ENCODE peak calls at places on chromosome 16, in six cellular contexts. M, E, G, X, A and H are unnamed samples.

GRCh38 chr16:3295209-3295608 is 10.0 kb downstream of the TIGD7 start:
- ATAC-seq in E (no peak), M (no peak), G (no peak), A (no peak), X (no peak), H (no peak)

GRCh38 chr16:19269098-19269497 is 16.4 kb upstream of the CLEC19A start:
- ATAC-seq in M (no peak), X (no peak), G (no peak), E (no peak), A (no peak), H (no peak)

GRCh38 chr16:80518436-80518835 is 22.4 kb upstream of the DYNLRB2 start:
- ATAC-seq in G (no peak), M (no peak), A (no peak), X (peak), E (no peak), H (no peak)

GRCh38 chr16:11783319-11784047 is 13.6 kb downstream of the ZC3H7A start:
- ATAC-seq in G (peak), M (peak), X (peak), E (peak), A (peak), H (peak)

GRCh38 chr16:77863250-77863649 is 74.9 kb downstream of the VAT1L start:
- ATAC-seq in E (no peak), M (peak), A (peak), G (no peak), X (peak), H (no peak)

GRCh38 chr16:4840984-4841383 is 6.1 kb downstream of the GLYR1 start:
- ATAC-seq in G (no peak), E (no peak), X (no peak), A (no peak), M (no peak), H (no peak)

GRCh38 chr16:88844412-88845118 is 12.2 kb downstream of the GALNS start:
- ATAC-seq in A (no peak), G (peak), M (no peak), X (no peak), E (no peak), H (no peak)

GRCh38 chr16:59690216-59690615 is 956.1 kb upstream of the GOT2 start:
- ATAC-seq in E (no peak), M (no peak), X (no peak), A (no peak), G (no peak), H (no peak)

GRCh38 chr16:16037521-16037920 is 88.1 kb downstream of the ABCC1 start:
- ATAC-seq in A (no peak), G (no peak), M (no peak), E (no peak), X (no peak), H (no peak)

GRCh38 chr16:88588754-88589153 is 18.6 kb downstream of the ZC3H18 start:
- ATAC-seq in X (no peak), G (no peak), A (no peak), E (no peak), M (no peak), H (no peak)

GRCh38 chr16:87471278-87472141 is 21.3 kb downstream of the ZCCHC14 start:
- ATAC-seq in X (peak), E (peak), G (peak), A (no peak), M (peak), H (no peak)

GRCh38 chr16:21175397-21175796 is 16.9 kb downstream of the LDAF1 start:
- ATAC-seq in M (no peak), G (no peak), X (no peak), E (no peak), A (no peak), H (no peak)

GRCh38 chr16:47861999-47862398 is 293.8 kb downstream of the ABCC12 start:
- ATAC-seq in A (no peak), G (no peak), X (no peak), M (no peak), E (no peak), H (no peak)

GRCh38 chr16:2897110-2897509 is 14.1 kb downstream of the FLYWCH2 start:
- ATAC-seq in A (no peak), M (no peak), G (no peak), E (no peak), X (no peak), H (no peak)

GRCh38 chr16:66523861-66524354 is 26.0 kb downstream of the TK2 start:
- ATAC-seq in M (no peak), A (no peak), G (no peak), X (no peak), E (no peak), H (no peak)

GRCh38 chr16:31528726-31529397 is 1.2 kb downstream of the AHSP start:
- ATAC-seq in M (peak), E (no peak), A (no peak), X (peak), G (peak), H (peak)

GRCh38 chr16:17204248-17205043 is 266.3 kb downstream of the XYLT1 start:
- ATAC-seq in X (peak), G (no peak), A (no peak), M (peak), E (no peak), H (no peak)

DNA sequence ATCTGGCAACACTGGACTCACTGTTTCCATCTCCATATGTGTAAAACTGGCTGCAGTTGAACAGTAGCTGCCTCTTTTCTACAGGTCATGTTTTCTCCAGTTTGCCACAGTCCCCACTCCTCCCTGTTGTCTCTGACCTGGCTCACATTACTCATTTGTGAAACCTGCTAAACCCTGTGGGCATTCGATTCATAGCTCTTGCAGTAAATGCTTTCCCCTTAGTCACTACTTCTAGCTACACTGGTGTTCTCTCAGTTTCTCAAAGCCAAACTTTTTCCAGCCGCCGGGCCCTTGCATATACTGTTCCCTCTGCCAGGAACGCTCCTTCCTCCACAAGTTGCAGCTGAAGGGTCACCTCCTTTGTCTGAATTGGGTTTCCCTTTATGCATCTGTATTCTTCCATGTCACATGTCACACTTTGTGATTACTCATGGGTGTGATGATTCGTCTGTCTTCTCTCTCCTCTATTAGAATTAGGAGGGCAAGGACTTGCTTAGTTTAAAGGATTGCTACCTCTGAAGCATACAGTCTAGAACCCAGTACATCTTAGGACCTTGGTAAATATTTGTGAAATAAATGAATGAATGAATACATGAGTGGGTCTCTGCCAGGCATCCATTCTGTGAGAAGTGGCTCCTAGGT is 15.0 kb upstream of the MT4 start:
- ATAC-seq in E (no peak), M (no peak), X (no peak), A (no peak), G (no peak), H (no peak)
- H3K4me3 ChIP-seq in E (no peak), M (no peak), X (no peak), A (no peak), G (no peak), H (no peak)

GRCh38 chr16:67714522-67714921 is 4.6 kb downstream of the GFOD2 start:
- ATAC-seq in G (no peak), A (no peak), E (no peak), X (no peak), M (no peak), H (no peak)

GRCh38 chr16:67713647-67714273 is 5.4 kb downstream of the GFOD2 start:
- ATAC-seq in G (no peak), M (no peak), A (no peak), E (no peak), X (no peak), H (no peak)

GRCh38 chr16:67718668-67719047 is 458 bp downstream of the GFOD2 start:
- ATAC-seq in M (no peak), A (no peak), G (peak), X (peak), E (peak), H (no peak)

GRCh38 chr16:67719048-67719777 is at the start of gene GFOD2:
- ATAC-seq in G (peak), E (peak), M (peak), A (peak), X (peak), H (peak)

GRCh38 chr16:67716097-67716496 is 3.0 kb downstream of the GFOD2 start:
- ATAC-seq in A (no peak), M (no peak), X (no peak), G (no peak), E (no peak), H (no peak)
- H3K4me3 ChIP-seq in A (no peak), M (no peak), X (no peak), G (no peak), E (no peak), H (no peak)

DNA sequence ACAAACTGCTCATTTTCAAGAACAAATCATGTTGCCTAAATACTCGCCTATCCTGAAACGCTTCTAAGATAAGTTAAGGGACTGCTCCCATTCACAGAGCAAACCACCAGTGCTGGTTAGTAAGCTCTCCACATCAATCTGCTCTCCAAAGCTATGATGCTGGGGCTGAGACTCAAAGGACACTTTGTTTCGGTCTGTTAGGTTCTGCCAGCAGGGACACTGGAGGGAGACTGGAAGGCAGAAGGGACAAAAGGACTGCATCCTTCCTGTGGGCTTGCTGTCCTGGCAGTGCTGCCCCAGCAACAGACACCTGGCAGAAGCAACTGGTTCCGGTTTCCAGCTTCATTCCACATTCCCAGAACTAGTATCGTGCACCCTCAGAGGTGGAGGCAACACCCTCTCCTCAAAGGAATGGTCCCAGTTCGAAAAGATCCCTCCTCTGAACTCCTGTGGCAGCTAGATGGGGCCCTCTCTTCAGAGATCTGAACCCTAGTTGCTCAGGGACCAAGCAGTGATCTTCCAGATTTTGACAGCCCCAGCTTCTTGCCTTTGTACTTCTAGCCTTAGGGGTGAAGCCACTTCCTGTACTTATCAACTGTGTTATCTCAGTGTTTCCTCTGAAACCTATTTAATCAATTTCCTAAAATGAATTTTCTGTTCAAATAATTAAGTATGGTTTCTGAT is 73.4 kb upstream of the GSG1L start:
- ATAC-seq in X (no peak), E (no peak), A (no peak), G (no peak), M (no peak), H (no peak)
- H3K4me3 ChIP-seq in X (no peak), E (no peak), A (no peak), G (no peak), M (no peak), H (no peak)

DNA sequence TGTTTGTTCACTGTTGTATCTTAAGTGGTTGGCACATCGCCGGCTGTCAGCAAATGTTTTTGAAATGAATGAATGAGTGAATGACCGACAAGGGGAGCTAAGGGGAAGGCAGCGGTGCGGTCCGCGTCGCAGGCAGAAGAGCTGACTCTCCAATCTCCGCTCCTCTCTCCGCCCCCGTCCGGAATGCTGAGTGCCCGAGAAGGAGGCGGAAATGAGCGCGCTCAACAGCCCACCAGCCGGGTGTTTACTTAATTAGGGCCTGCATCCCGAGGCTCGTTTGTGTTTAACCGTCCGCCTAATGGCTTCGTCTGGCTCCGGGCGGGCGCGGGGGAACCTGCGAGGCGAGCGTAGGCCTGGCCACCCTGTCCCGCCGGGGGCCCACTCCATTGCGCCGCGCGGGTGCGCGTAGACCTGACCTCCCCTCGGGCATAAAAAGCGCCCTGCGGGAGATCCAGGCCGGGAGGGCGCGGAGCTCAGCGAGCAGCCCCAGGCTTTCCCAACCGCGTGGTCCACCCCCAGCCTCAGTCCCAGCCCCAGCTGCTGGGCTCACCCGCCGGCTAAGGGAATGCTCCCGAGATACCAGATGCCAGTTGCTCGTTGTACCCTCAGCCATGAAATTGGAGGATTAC is 2.6 kb upstream of the CDH3 start:
- ATAC-seq in G (no peak), A (no peak), E (no peak), M (peak), X (no peak), H (no peak)
- H3K4me3 ChIP-seq in G (no peak), A (no peak), E (no peak), M (peak), X (peak), H (no peak)

GRCh38 chr16:81813648-81814047 is 34.6 kb downstream of the PLCG2 start:
- ATAC-seq in M (no peak), G (no peak), A (no peak), E (no peak), X (no peak), H (no peak)

GRCh38 chr16:81809567-81809966 is 30.5 kb downstream of the PLCG2 start:
- ATAC-seq in E (no peak), G (no peak), X (no peak), A (no peak), M (no peak), H (no peak)

GRCh38 chr16:81808933-81809480 is 29.9 kb downstream of the PLCG2 start:
- ATAC-seq in A (no peak), G (peak), E (no peak), M (peak), X (no peak), H (no peak)

GRCh38 chr16:81810361-81810760 is 31.3 kb downstream of the PLCG2 start:
- ATAC-seq in A (no peak), M (no peak), X (no peak), E (no peak), G (no peak), H (no peak)

GRCh38 chr16:81810894-81811538 is 31.9 kb downstream of the PLCG2 start:
- ATAC-seq in A (no peak), G (no peak), E (peak), M (peak), X (no peak), H (no peak)
- H3K4me3 ChIP-seq in A (no peak), G (no peak), E (no peak), M (no peak), X (no peak), H (no peak)

GRCh38 chr16:84726670-84727467 is 27.1 kb downstream of the USP10 start:
- ATAC-seq in E (peak), A (peak), G (no peak), X (no peak), M (peak), H (peak)

GRCh38 chr16:84728853-84729424 is 29.1 kb downstream of the USP10 start:
- ATAC-seq in G (no peak), A (no peak), E (no peak), X (no peak), M (no peak), H (no peak)

GRCh38 chr16:84725481-84726078 is 25.8 kb downstream of the USP10 start:
- ATAC-seq in G (peak), M (no peak), X (peak), E (peak), A (no peak), H (peak)

GRCh38 chr16:84724619-84725307 is 25.0 kb downstream of the USP10 start:
- ATAC-seq in X (no peak), A (no peak), G (peak), E (no peak), M (no peak), H (no peak)

GRCh38 chr16:84726079-84726669 is 26.4 kb downstream of the USP10 start:
- ATAC-seq in A (peak), X (peak), G (peak), E (peak), M (peak), H (peak)
- H3K4me3 ChIP-seq in A (no peak), X (no peak), G (no peak), E (no peak), M (peak), H (no peak)

GRCh38 chr16:90032664-90033346 is 13.5 kb upstream of the DBNDD1 start:
- ATAC-seq in A (no peak), M (peak), E (peak), X (no peak), G (no peak), H (no peak)
- H3K4me3 ChIP-seq in A (no peak), M (no peak), E (no peak), X (no peak), G (no peak), H (no peak)

GRCh38 chr16:65126845-65127624 is 5.2 kb upstream of the CDH11 start:
- ATAC-seq in G (no peak), E (no peak), X (no peak), A (no peak), M (no peak), H (no peak)

GRCh38 chr16:65124596-65124995 is 2.7 kb upstream of the CDH11 start:
- ATAC-seq in M (no peak), E (no peak), A (no peak), X (no peak), G (no peak), H (no peak)

GRCh38 chr16:65123846-65124513 is 2.1 kb upstream of the CDH11 start:
- ATAC-seq in M (no peak), G (no peak), A (no peak), X (no peak), E (no peak), H (no peak)

GRCh38 chr16:65125871-65126270 is 4.0 kb upstream of the CDH11 start:
- ATAC-seq in G (no peak), A (no peak), E (no peak), M (no peak), X (no peak), H (no peak)

GRCh38 chr16:65125322-65125721 is 3.5 kb upstream of the CDH11 start:
- ATAC-seq in A (no peak), G (no peak), M (no peak), E (no peak), X (no peak), H (no peak)
- H3K4me3 ChIP-seq in A (no peak), G (no peak), M (no peak), E (no peak), X (no peak), H (no peak)

DNA sequence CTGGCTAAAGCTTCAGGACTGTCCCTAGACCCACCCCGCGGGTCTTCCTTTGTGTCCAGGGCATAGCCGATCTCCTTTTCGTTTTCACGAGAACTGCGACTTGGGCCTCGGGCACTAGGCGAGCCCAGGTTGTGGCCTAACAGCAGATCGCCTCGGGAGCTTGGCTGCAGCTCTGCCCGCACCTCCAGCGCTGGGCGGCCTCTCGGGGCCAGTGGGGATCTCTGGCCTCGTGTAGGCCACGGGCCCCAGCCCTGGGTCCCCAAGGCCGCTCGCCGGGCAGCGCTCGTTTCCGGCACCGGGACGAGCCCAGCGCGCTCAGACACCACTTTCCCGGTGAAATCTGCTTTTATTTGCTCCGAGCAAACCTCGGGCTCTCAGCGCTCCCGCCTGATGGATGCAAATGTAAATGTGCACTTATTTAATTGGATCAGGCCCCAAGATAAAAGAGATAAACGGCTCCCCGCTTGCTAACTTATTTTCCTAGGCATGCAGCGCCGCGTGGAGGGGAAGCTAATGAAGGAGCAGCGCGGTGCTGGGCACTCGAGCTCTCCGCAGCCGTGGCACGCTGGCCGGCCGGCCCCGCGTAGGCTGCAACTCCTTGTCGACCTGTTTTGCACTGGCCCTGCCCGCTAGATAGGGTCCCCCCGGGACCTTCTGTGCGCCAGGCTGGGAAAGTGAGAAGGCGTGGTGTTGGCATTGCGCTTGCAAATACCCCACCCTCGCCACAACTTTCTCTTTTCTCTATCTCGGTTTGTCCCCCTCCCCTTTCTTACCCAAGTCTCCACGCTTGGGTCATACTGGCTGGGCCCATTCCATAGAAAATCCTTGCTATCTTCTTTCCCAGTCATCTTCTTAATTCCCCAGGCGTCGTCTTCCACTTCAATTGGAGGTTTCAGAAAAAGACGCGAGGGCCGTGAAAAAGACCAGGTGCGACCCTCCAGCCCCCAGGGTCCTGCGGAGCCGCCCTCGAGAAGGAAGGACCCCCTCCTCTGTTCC is 8.0 kb downstream of the IRX5 start:
- ATAC-seq in A (no peak), G (no peak), X (peak), E (no peak), M (peak), H (no peak)
- H3K4me3 ChIP-seq in A (no peak), G (no peak), X (no peak), E (no peak), M (peak), H (peak)